ENCODE peak calls at places on chromosome 21, in nine cellular contexts. X is GM23248, F is neural progenitor cell, H is SK-N-SH, C is PC-3, D is MM.1S, A is HCT116, V is hepatocyte, G is GM23338. K is an unnamed sample.

GRCh38 chr21:25424674-25425073 is 182.6 kb downstream of the MRPL39 start:
- DNase-seq in C (no peak), D (no peak), F (no peak), X (no peak), V (no peak), H (no peak), A (no peak), G (no peak), K (no peak)

GRCh38 chr21:21114456-21114855 is 116.2 kb downstream of the NCAM2 start:
- DNase-seq in A (no peak), G (no peak), H (no peak), X (no peak), C (no peak), V (no peak), F (no peak), D (no peak), K (no peak)

GRCh38 chr21:34915364-34915834 is 133.7 kb downstream of the RUNX1 start:
- DNase-seq in C (peak), F (no peak), V (no peak), A (no peak), H (no peak), X (peak), D (no peak), G (peak), K (no peak)

GRCh38 chr21:16708431-16708830 is 804.4 kb upstream of the CXADR start:
- DNase-seq in C (no peak), D (no peak), V (no peak), G (no peak), H (no peak), A (no peak), F (no peak), X (peak), K (no peak)

GRCh38 chr21:44574457-44575306 is 1.2 kb downstream of the KRTAP10-4 start:
- DNase-seq in G (peak), C (peak), F (no peak), X (no peak), A (no peak), V (peak), D (no peak), H (no peak), K (no peak)

GRCh38 chr21:25298512-25299491 is 308.5 kb downstream of the MRPL39 start:
- DNase-seq in D (peak), F (no peak), C (no peak), V (no peak), A (no peak), G (no peak), X (no peak), H (no peak), K (peak)

GRCh38 chr21:41895643-41896493 is 16.7 kb upstream of the PRDM15 start:
- DNase-seq in F (no peak), H (no peak), C (no peak), A (no peak), D (no peak), V (no peak), X (no peak), G (peak), K (peak)

GRCh38 chr21:44701541-44701940 is 4.6 kb downstream of the KRTAP10-12 start:
- DNase-seq in V (no peak), X (no peak), D (no peak), C (no peak), A (no peak), G (no peak), H (peak), F (no peak), K (no peak)

GRCh38 chr21:28018741-28019669 is 973.7 kb downstream of the LTN1 start:
- DNase-seq in H (no peak), D (peak), C (peak), A (no peak), G (peak), V (peak), X (no peak), F (no peak), K (peak)

GRCh38 chr21:15837603-15838002 is 107.8 kb downstream of the USP25 start:
- DNase-seq in X (peak), D (no peak), F (no peak), C (no peak), G (no peak), A (no peak), H (no peak), V (peak), K (no peak)

GRCh38 chr21:17819878-17820232 is 699 bp upstream of the C21orf91 start:
- DNase-seq in G (peak), D (peak), A (no peak), V (no peak), F (no peak), C (no peak), X (no peak), H (peak), K (peak)

GRCh38 chr21:21385404-21385803 is 387.2 kb downstream of the NCAM2 start:
- DNase-seq in D (no peak), G (no peak), A (no peak), H (no peak), C (no peak), X (no peak), V (no peak), F (no peak), K (no peak)

GRCh38 chr21:28268685-28269084 is 724.0 kb downstream of the LTN1 start:
- DNase-seq in D (no peak), G (no peak), F (no peak), X (no peak), A (no peak), H (no peak), V (no peak), C (no peak), K (no peak)

GRCh38 chr21:39003982-39004775 is 179.1 kb downstream of the PSMG1 start:
- DNase-seq in H (no peak), X (peak), C (no peak), F (no peak), D (no peak), G (no peak), V (no peak), A (no peak), K (no peak)

DNA sequence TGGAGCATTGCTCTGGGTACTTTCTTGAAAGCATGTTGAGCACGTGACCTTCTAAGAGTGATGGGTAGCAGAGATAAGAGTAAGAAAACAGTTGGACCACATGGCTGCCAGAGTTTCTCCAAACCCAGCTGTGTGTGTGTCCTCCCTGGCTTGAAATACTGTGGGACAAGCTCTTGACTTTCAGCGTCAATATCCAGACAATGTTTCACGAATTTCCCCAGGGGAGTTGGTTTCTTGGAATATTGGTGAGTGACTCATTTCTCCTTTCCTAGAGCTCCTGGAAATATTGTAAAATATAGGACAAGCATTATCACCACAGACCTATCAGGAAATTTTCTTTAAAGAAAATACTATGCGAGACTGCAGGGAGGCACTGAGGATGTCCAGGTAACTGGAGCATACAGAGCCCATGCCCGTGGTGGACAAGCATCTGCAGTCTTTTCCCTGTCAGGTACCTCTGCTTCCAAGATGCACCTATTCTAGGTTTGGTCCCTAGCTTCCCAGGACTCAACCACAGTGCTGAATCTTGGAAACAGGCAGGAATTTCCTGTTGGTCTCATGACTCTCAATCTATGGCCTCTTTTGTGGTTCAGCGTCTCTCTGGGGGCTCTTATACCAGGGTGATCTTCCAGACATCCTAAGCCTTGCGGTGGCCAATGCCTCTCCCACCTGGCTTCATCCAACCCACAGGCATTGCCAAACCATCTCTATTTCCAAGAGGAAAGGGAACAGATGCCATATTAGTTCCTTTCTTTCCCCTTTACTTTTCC is 67.4 kb downstream of the KCNJ6 start:
- DNase-seq in V (no peak), A (no peak), H (no peak), X (peak), G (no peak), C (no peak), D (no peak), F (no peak), K (no peak)
- H3K27ac ChIP-seq in V (no peak), A (no peak), H (no peak), X (peak), G (no peak), C (no peak), D (no peak), F (no peak), K (no peak)

GRCh38 chr21:46116846-46117585 is 19.1 kb downstream of the COL6A2 start:
- DNase-seq in G (no peak), F (no peak), X (peak), D (no peak), V (no peak), H (peak), C (peak), A (no peak), K (no peak)

GRCh38 chr21:46116189-46116845 is 18.4 kb downstream of the COL6A2 start:
- DNase-seq in F (no peak), D (no peak), C (no peak), H (peak), A (no peak), V (no peak), G (no peak), X (no peak), K (no peak)

GRCh38 chr21:46118871-46119564 is 21.1 kb downstream of the COL6A2 start:
- DNase-seq in X (no peak), V (no peak), D (no peak), F (no peak), C (no peak), A (no peak), G (no peak), H (peak), K (no peak)

GRCh38 chr21:46118305-46118870 is 20.5 kb downstream of the COL6A2 start:
- DNase-seq in F (no peak), G (no peak), C (no peak), H (peak), V (no peak), D (no peak), A (no peak), X (no peak), K (no peak)

GRCh38 chr21:46117586-46118304 is 19.8 kb downstream of the COL6A2 start:
- DNase-seq in D (no peak), C (no peak), X (no peak), F (no peak), G (no peak), V (no peak), A (no peak), H (peak), K (no peak)
- TF ChIP-seq EZH2phosphoT487 in D (no peak), C (no peak), X (no peak), F (no peak), G (no peak), V (no peak), A (no peak), H (no peak), K (no peak)

GRCh38 chr21:33825898-33826297 is 89.7 kb downstream of the ATP5PO start:
- DNase-seq in V (no peak), F (no peak), D (no peak), C (no peak), X (peak), A (no peak), H (no peak), G (no peak), K (no peak)

GRCh38 chr21:33828577-33828976 is 87.0 kb downstream of the ATP5PO start:
- DNase-seq in H (no peak), A (no peak), V (no peak), D (no peak), C (no peak), X (no peak), G (no peak), F (no peak), K (no peak)

GRCh38 chr21:33825419-33825818 is 90.2 kb downstream of the ATP5PO start:
- DNase-seq in G (no peak), F (no peak), C (no peak), V (no peak), H (no peak), D (no peak), A (no peak), X (no peak), K (no peak)

GRCh38 chr21:33824156-33824941 is 91.3 kb downstream of the ATP5PO start:
- DNase-seq in D (no peak), V (no peak), X (no peak), H (no peak), A (no peak), F (no peak), G (no peak), C (no peak), K (no peak)

DNA sequence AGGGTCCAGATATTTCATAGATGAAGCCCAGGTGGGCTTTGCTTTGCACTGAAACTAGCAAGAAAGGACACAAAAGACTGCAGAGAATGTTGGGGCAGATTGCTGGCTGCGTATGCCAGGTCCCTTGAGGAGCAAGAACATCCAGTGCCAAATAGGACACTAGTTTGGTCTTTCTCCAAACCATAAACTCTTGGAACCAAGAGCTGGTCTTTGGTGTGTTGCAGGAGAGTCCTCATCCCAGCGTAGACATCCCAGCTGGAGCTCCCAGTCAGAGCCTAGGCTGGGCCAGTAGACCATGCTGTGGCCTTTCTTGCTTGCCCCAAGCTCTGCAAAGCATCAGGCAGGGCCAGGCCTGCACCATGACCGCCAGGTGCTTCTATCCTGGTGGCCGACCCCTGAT is 87.5 kb downstream of the ATP5PO start:
- DNase-seq in D (no peak), H (no peak), X (no peak), V (no peak), C (no peak), F (no peak), G (no peak), A (no peak), K (no peak)
- H3K27ac ChIP-seq in D (no peak), H (no peak), X (no peak), V (no peak), C (no peak), F (no peak), G (no peak), A (no peak), K (no peak)

GRCh38 chr21:31977816-31978215 is 105.0 kb downstream of the HUNK start:
- DNase-seq in X (no peak), V (no peak), G (no peak), C (no peak), H (no peak), F (no peak), A (no peak), D (no peak), K (no peak)

GRCh38 chr21:31974454-31974985 is 101.7 kb downstream of the HUNK start:
- DNase-seq in D (no peak), V (no peak), F (peak), A (no peak), C (no peak), X (no peak), G (peak), H (no peak), K (peak)

GRCh38 chr21:31973402-31973944 is 100.7 kb downstream of the HUNK start:
- DNase-seq in C (no peak), F (no peak), X (no peak), G (no peak), V (no peak), D (no peak), H (no peak), A (no peak), K (no peak)

GRCh38 chr21:31972622-31973021 is 99.8 kb downstream of the HUNK start:
- DNase-seq in F (no peak), D (no peak), H (no peak), G (no peak), C (no peak), X (no peak), V (no peak), A (no peak), K (no peak)

GRCh38 chr21:31975491-31975890 is 102.7 kb downstream of the HUNK start:
- DNase-seq in H (no peak), A (no peak), F (no peak), X (no peak), D (no peak), G (no peak), V (no peak), C (no peak), K (no peak)
- TF ChIP-seq EZH2phosphoT487 in H (no peak), A (no peak), F (no peak), X (no peak), D (no peak), G (no peak), V (no peak), C (no peak), K (no peak)

GRCh38 chr21:42980312-42980958 is 6.1 kb downstream of the PKNOX1 start:
- DNase-seq in D (no peak), A (no peak), X (no peak), V (no peak), G (no peak), H (no peak), F (no peak), C (no peak), K (no peak)
- H3K27ac ChIP-seq in D (no peak), A (no peak), X (no peak), V (no peak), G (peak), H (no peak), F (no peak), C (no peak), K (peak)

DNA sequence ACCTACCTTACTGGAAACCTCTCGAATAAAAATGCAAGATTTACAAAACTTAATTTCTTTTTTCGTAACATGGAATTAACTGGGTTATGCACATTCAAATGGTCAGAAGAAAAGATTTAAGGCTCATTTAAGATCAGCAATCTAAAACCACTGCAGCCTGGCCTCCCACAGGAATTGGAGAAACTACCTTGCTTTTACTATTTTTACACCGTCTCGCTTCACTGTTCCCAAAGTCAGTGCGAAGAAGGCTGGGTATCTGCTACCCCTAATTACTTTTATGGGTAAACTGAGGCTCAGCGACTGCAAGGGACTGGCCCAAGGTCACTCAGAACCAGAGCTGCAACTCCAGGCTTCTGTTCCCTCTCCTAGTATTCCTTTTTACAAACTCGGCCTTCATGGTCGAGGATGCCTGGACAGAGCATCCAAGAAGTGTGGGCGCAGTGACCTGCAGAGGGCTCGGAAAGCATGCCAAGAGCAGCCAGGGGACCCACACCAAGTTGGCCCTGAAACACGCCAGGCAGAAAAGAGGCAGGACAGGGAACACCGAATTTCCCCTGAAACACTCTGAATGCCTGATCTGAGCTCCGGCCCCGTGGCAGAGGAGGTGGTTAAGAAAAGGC is 931 bp downstream of the PAXBP1 start:
- DNase-seq in H (no peak), D (peak), A (no peak), G (no peak), C (peak), X (peak), F (no peak), V (peak), K (peak)
- TF ChIP-seq EZH2phosphoT487 in H (no peak), D (no peak), A (no peak), G (no peak), C (no peak), X (no peak), F (no peak), V (no peak), K (no peak)

DNA sequence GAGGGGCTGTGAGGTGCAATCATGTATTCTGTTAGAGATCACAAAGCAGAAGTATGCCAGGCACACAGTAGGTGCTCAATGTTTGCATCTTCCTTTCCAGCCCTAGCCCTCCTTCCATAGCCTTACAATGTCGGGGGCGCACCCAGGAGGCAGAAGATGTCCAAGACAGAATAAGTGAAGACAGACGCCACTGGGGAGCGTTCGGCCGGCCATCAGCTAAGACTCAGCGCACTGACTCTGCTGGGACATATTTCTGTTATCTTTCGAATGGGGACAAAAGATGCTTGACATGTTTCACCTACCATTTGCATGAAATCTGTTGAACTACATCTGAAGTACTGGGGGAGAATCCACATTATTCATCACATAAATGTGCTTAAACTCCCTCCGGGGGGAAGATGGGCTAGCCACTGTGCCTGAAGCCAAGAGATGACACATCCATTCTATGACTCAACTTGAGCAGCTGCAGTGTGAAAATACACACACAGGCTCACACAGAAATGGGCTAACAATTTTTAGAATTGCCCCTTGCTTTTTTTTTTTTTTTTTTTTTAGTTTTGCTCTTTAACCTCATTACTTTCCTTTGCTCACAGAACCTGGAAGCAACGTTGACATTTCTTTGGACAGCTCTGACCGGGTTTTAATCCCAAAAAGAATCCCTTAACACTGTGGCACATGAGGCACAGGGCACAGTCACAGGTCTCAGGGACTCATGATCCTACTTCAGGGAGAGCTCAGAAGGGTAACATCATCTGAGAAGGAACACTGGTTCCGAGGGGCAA is 7.9 kb downstream of the TIAM1 start:
- DNase-seq in V (peak), D (no peak), G (no peak), F (no peak), H (no peak), C (peak), A (no peak), X (peak), K (no peak)
- H3K27ac ChIP-seq in V (no peak), D (no peak), G (no peak), F (no peak), H (no peak), C (peak), A (peak), X (peak), K (no peak)

GRCh38 chr21:40243676-40244075 is 376.4 kb downstream of the PCP4 start:
- DNase-seq in X (no peak), H (no peak), V (no peak), A (no peak), D (no peak), G (no peak), F (no peak), C (no peak), K (no peak)

GRCh38 chr21:40242586-40242985 is 375.3 kb downstream of the PCP4 start:
- DNase-seq in V (no peak), F (no peak), A (no peak), X (no peak), D (no peak), G (no peak), C (no peak), H (no peak), K (no peak)

DNA sequence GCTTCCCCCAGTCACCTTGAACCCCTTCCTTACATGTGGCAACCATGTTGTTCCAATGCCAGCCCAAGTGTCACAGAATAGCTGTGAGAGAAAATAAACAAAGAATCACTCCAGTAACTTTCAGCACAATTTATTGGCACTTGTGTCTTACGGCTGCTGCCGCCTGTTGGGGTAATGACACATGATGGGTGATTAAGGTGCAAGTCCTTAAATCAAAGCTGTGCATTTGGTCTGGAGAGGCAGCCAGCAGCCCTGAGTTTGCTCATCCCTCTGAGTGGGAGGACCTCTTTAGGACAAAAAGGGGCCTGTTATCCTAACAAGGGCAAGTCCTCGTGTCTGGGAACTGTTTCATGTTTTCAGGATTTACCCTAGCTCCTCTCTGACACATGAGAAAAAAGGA is 377.8 kb downstream of the PCP4 start:
- DNase-seq in H (no peak), X (no peak), F (no peak), D (no peak), V (no peak), A (no peak), G (no peak), C (no peak), K (no peak)
- TF ChIP-seq EZH2phosphoT487 in H (no peak), X (no peak), F (no peak), D (no peak), V (no peak), A (no peak), G (no peak), C (no peak), K (no peak)

GRCh38 chr21:46322351-46323226 is 1.1 kb downstream of the C21orf58 start:
- DNase-seq in G (peak), H (no peak), D (peak), C (peak), X (peak), F (peak), A (no peak), V (peak), K (peak)
- H3K27ac ChIP-seq in G (peak), H (no peak), D (peak), C (peak), X (peak), F (no peak), A (peak), V (peak), K (peak)